ENCODE peak calls at places on chromosomes 7 and 10, in six cellular contexts. Q, E, Y, H, G and M are unnamed samples.

GRCh38 chr7:34069676-34070075 is 164.3 kb downstream of the BMPER start:
- DNase-seq in H (no peak), Q (peak; percentile 43), G (peak; percentile 62), Y (no peak), E (peak; percentile 70), M (no peak)

GRCh38 chr7:29523728-29524127 is 39.9 kb upstream of the PRR15 start:
- DNase-seq in Y (no peak), Q (no peak), H (no peak), E (no peak), G (peak; percentile 10), M (no peak)

GRCh38 chr10:100655760-100656421 is 89.5 kb upstream of the PAX2 start:
- DNase-seq in E (no peak), H (no peak), Y (no peak), Q (no peak), G (no peak), M (no peak)

GRCh38 chr7:114598946-114599345 is 184.3 kb downstream of the FOXP2 start:
- DNase-seq in Y (no peak), G (no peak), E (no peak), H (no peak), Q (no peak), M (no peak)

GRCh38 chr7:85750454-85750949 is 563.6 kb upstream of the SEMA3D start:
- DNase-seq in Y (no peak), E (peak; percentile 54), Q (peak; percentile 36), G (peak; percentile 44), H (peak; percentile 15), M (peak; percentile 62)

GRCh38 chr10:50627896-50628295 is 4.1 kb upstream of the SGMS1 start:
- DNase-seq in H (no peak), Q (no peak), G (no peak), Y (no peak), E (no peak), M (no peak)

GRCh38 chr7:27198871-27199801 is 755 bp downstream of the HOXA13 start:
- DNase-seq in G (no peak), Y (no peak), Q (no peak), H (no peak), E (peak; percentile 57), M (peak; percentile 80)

GRCh38 chr7:7256731-7257274 is 74.5 kb downstream of the C1GALT1 start:
- DNase-seq in Q (no peak), G (no peak), E (no peak), Y (no peak), H (no peak), M (no peak)

GRCh38 chr10:77940627-77941026 is 14.1 kb upstream of the DLG5 start:
- DNase-seq in E (no peak), Q (no peak), H (no peak), Y (no peak), G (no peak), M (no peak)

GRCh38 chr7:36045830-36046341 is 107.2 kb upstream of the EEPD1 start:
- DNase-seq in H (no peak), Q (no peak), Y (no peak), G (no peak), E (no peak), M (no peak)

GRCh38 chr7:30285531-30286284 is 1.3 kb downstream of the ZNRF2 start:
- DNase-seq in E (peak; percentile 59), H (peak; percentile 71), G (peak; percentile 53), Q (peak; percentile 34), Y (no peak), M (peak; percentile 97)

GRCh38 chr7:116525298-116525912 is 569 bp downstream of the CAV1 start:
- DNase-seq in Y (no peak), E (peak; percentile 45), H (peak; percentile 45), G (peak; percentile 35), Q (no peak), M (no peak)

GRCh38 chr7:95397381-95397780 is 1.2 kb upstream of the PON3 start:
- DNase-seq in H (no peak), E (no peak), G (no peak), Q (no peak), Y (no peak), M (no peak)

GRCh38 chr7:95395755-95396135 is 430 bp downstream of the PON3 start:
- DNase-seq in H (no peak), Y (no peak), G (no peak), Q (peak; percentile 9), E (no peak), M (no peak)

GRCh38 chr7:95394370-95394769 is 1.8 kb downstream of the PON3 start:
- DNase-seq in G (no peak), Q (no peak), E (no peak), H (no peak), Y (no peak), M (no peak)

GRCh38 chr7:95398155-95398940 is 2.2 kb upstream of the PON3 start:
- DNase-seq in Y (no peak), G (no peak), H (peak; percentile 18), E (no peak), Q (peak; percentile 36), M (no peak)

GRCh38 chr7:95396136-95397032 is at the start of gene PON3:
- DNase-seq in E (peak; percentile 91), Y (no peak), Q (peak; percentile 68), G (peak; percentile 26), H (peak; percentile 70), M (no peak)
- TF ChIP-seq CTCF in E (peak; percentile 83), Y (peak; percentile 24), Q (peak; percentile 77), G (peak; percentile 39), H (peak; percentile 77), M (no peak)

GRCh38 chr10:108072466-108072865 is 908.0 kb upstream of the SORCS1 start:
- DNase-seq in E (no peak), H (no peak), G (no peak), Y (no peak), Q (no peak), M (no peak)
- TF ChIP-seq MYC in E (no peak), H (no peak), G (no peak), Y (no peak), Q (no peak), M (no peak)

DNA sequence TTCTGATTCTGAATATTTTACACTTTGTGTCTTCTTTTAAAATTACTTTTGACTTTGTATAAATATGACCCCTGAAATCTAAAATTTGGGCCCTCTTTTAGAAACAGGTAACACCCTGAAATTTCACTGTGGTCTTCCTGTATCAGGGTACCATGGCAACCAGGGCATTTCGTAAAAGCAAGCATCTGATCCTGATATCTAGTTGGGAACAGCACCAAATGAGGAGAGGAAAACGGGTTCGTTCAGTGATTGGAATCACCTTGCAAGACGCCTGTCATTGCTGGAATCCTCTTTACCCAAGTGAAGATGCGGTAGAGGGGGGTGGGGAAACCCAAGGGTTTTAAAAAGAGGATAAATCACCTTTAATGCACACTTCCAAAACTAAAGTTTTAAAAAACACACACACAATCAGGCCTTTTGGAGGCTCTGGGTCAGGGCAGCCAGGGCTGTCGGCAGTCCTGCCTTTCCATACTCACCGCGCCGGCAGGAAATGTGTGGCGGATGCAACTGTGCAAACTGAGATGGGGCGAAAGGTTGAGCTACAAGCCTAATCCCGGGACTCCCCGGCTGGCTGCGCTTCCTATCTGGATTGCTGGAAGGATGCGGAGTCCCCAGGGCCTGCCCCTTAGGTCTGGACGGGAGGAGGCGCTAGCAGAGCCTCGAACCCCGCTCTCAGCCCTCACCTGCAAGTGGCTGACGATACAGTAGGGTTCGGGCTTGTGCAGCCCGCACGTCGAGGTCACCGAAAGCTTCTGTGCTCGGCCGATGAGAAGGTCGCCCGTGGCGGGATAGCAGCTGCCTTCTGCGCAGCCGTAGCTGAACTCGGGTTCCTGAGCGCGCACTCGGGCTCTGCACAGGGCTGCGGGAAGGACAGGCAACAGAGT is 1.8 kb downstream of the LAMB1 start:
- DNase-seq in E (peak; percentile 83), H (no peak), Y (no peak), G (peak; percentile 98), Q (no peak), M (no peak)
- TF ChIP-seq CTCF in E (peak; percentile 45), H (no peak), Y (no peak), G (peak; percentile 63), Q (no peak), M (no peak)

GRCh38 chr10:87545783-87546182 is 41.1 kb downstream of the MINPP1 start:
- DNase-seq in Q (no peak), Y (no peak), H (no peak), G (no peak), E (no peak), M (peak; percentile 17)
- TF ChIP-seq MYC in Q (no peak), Y (no peak), H (no peak), G (no peak), E (no peak), M (no peak)

GRCh38 chr10:79072994-79073654 is 4.4 kb downstream of the ZMIZ1 start:
- DNase-seq in E (no peak), G (no peak), Q (no peak), H (no peak), Y (no peak), M (no peak)
- TF ChIP-seq CTCF in E (no peak), G (peak; percentile 28), Q (peak; percentile 10), H (peak; percentile 7), Y (no peak), M (no peak)

DNA sequence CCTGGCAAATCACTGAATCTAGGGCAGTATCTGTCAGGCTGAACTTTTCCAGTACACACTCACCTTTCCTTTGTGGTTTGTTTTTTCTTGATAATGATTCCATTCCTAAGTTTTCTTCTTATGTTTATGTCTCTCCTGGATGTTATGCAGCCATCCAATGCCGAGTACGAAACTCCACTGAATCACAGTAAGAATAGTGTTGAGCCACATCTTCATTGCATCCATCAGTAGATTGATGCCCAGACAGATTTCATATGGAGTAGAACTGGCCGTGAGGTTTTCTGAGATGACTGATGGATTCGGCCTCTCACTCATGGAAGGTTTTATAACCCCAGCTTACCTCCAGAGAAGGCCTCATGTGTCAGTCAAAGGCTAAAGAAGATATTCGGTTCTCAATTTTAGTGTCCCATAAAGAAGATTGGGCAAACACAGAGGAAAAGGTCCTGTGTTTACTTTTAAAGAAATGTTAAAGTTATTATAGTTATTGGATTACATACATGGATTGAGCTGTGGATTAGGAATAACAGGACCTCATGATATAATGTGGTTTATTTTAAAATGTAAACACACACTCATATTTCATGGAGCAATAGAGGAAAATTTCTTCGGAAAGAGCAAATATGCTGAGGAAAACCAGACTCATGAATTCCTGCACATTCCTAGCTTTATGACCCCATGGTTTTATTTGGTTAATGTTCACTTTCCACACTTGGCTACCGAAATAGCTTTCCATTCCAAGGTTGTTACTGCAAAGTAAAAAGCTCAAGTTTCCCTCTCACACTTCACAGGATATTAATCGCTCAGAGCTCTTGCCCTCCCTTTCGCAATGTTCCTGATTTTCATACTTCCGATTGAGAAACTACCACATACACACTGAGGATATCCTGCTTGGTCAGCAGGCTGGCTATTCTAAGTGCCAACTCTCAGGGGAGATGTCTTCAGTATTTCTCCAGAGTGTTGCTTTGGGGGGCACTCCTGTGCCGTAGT is 77.2 kb upstream of the STEAP1B start:
- DNase-seq in E (peak; percentile 68), Q (no peak), H (no peak), Y (no peak), G (peak; percentile 94), M (peak; percentile 89)
- TF ChIP-seq MYC in E (no peak), Q (no peak), H (no peak), Y (no peak), G (no peak), M (no peak)